ENCODE peak calls at places on chromosome 15, in seven cellular contexts. E, S, D, B, U, Y and R are unnamed samples.

GRCh38 chr15:48309740-48310139 is 21.5 kb upstream of the DUT start:
- DNase-seq in U (no peak), S (no peak), B (no peak), Y (no peak), E (no peak), D (no peak), R (no peak)

GRCh38 chr15:59222106-59222505 is 15.5 kb downstream of the LDHAL6B start:
- DNase-seq in U (peak), Y (no peak), S (no peak), B (no peak), E (peak), D (no peak), R (peak)

GRCh38 chr15:31489801-31490646 is 163.4 kb downstream of the KLF13 start:
- DNase-seq in U (peak), S (peak), E (peak), B (peak), Y (no peak), D (peak), R (no peak)

GRCh38 chr15:37099321-37100108 is 834 bp downstream of the MEIS2 start:
- DNase-seq in D (peak), S (peak), E (no peak), B (no peak), Y (no peak), U (peak), R (no peak)

GRCh38 chr15:68706256-68706655 is 114.4 kb downstream of the ANP32A start:
- DNase-seq in Y (no peak), U (no peak), B (no peak), S (no peak), D (no peak), E (no peak), R (no peak)

GRCh38 chr15:78630886-78631633 is 9.9 kb downstream of the CHRNB4 start:
- DNase-seq in B (no peak), U (no peak), E (no peak), Y (no peak), S (no peak), D (no peak), R (no peak)

GRCh38 chr15:67085237-67085817 is 19.9 kb downstream of the SMAD3 start:
- DNase-seq in Y (no peak), S (peak), U (no peak), B (no peak), D (no peak), E (no peak), R (no peak)

GRCh38 chr15:91508633-91509032 is 344.9 kb upstream of the SLCO3A1 start:
- DNase-seq in B (no peak), Y (no peak), U (no peak), S (no peak), D (no peak), E (no peak), R (no peak)

GRCh38 chr15:34501131-34501530 is 63.5 kb upstream of the GOLGA8A start:
- DNase-seq in E (no peak), B (no peak), Y (no peak), D (no peak), S (no peak), U (no peak), R (no peak)

GRCh38 chr15:73150831-73151230 is 98.6 kb downstream of the NEO1 start:
- DNase-seq in S (no peak), D (no peak), U (no peak), E (no peak), B (no peak), Y (no peak), R (no peak)

GRCh38 chr15:73153024-73153423 is 100.8 kb downstream of the NEO1 start:
- DNase-seq in Y (no peak), E (no peak), S (no peak), U (no peak), D (no peak), B (no peak), R (no peak)

GRCh38 chr15:73153447-73153846 is 101.2 kb downstream of the NEO1 start:
- DNase-seq in B (no peak), D (no peak), Y (no peak), S (no peak), U (no peak), E (no peak), R (no peak)

DNA sequence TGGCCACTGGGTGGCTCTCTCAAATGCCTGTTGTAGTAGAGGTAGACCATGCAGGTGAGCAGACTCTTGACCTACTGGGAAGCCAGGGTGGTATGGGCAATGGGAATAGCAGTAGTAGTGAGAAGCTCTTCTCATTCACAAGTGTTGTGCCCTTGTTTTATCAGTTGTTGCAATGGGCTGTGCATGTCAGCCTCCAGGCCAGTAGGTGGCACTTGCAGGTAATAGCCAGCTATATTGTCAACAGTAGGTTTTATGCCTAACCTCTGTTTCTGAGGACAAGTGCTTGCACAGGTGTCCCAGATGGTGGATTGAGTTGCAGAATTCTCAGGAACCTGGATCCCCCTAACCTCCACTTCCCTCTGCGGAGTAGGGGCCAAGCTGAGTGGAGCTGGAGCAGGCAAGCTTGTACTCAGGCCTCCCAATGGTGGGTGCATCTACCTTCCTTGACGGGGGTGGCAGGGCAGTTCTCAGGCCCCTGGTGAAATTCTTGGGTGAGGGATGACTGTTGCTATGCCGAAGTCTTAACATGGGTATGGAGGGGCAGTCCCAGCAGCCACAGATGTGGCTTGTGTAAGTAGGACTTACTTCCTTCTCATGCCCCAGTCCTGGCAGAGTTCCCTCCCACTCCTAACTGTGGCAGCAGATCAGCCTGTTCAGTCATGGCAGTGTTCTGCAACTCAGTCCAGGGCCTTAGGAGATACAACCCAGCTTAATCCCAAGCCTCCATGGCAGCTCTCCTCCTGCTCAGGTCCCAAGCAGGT is 104.3 kb downstream of the NEO1 start:
- DNase-seq in S (no peak), B (no peak), Y (no peak), D (no peak), U (no peak), E (no peak), R (no peak)
- TF ChIP-seq CTCF in S (no peak), B (no peak), Y (no peak), D (no peak), U (no peak), E (no peak), R (no peak)

DNA sequence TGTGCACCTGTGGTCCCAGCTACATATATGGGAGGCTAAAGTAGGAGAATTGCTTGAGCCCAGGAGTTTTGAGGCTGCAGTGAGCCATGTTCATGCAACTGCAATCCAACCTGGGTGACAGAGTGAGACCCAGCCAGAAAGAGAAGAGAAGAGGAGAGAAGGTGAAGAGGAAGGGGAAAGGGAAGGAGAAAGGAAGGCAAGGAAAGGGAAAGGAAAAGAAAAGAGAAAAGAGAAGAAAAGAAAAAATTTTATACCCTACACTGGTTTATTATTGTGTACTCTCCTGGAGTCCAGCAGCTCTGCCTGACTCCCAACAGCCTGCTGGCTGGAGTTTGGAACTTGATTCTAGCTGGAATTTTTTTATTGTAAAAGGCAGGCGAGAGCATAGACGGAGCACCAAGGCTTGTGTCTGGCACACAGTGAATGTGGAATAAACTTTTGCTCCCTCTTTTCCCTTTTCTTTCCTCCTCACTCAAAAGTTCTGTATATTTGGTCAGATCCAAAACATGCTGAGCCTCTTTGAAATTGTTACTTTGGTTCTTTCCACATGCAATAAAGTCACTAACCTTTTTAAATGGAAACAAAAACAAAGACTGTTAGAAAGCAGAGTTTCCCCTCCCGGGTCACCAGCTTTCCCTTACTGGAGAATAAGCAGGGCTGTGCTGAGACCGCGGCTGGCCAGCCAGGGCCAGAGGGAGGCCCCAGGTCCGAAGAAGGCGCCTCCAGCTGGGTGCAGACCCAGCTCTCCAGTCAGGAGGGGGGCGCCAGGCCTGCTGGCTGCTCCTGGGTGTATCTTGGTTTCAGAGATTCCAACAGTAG is 9.9 kb downstream of the THSD4 start:
- DNase-seq in Y (no peak), E (no peak), S (no peak), D (no peak), B (peak), U (peak), R (no peak)
- TF ChIP-seq CTCF in Y (peak), E (no peak), S (no peak), D (no peak), B (peak), U (no peak), R (no peak)

GRCh38 chr15:56250626-56251025 is 6.9 kb upstream of the RFX7 start:
- DNase-seq in B (no peak), S (no peak), E (no peak), U (no peak), Y (no peak), D (no peak), R (no peak)

GRCh38 chr15:56247266-56247665 is 3.6 kb upstream of the RFX7 start:
- DNase-seq in E (no peak), Y (no peak), D (no peak), S (no peak), U (no peak), B (no peak), R (no peak)

GRCh38 chr15:56251315-56252091 is 7.8 kb upstream of the RFX7 start:
- DNase-seq in S (no peak), B (no peak), U (no peak), Y (no peak), E (no peak), D (no peak), R (no peak)

GRCh38 chr15:56248276-56248675 is 4.6 kb upstream of the RFX7 start:
- DNase-seq in D (no peak), U (no peak), E (no peak), B (no peak), S (no peak), Y (no peak), R (no peak)

GRCh38 chr15:56249080-56249479 is 5.4 kb upstream of the RFX7 start:
- DNase-seq in E (no peak), U (peak), S (peak), B (no peak), Y (no peak), D (no peak), R (no peak)
- TF ChIP-seq CTCF in E (peak), U (peak), S (peak), B (peak), Y (no peak), D (peak), R (peak)

GRCh38 chr15:25740438-25741252 is 122.5 kb downstream of the ATP10A start:
- DNase-seq in Y (no peak), B (no peak), S (no peak), E (no peak), D (no peak), U (no peak), R (no peak)

GRCh38 chr15:25742008-25742407 is 121.1 kb downstream of the ATP10A start:
- DNase-seq in D (no peak), U (no peak), Y (no peak), S (no peak), B (no peak), E (no peak), R (no peak)

GRCh38 chr15:25741253-25741575 is 121.9 kb downstream of the ATP10A start:
- DNase-seq in Y (no peak), E (no peak), S (peak), B (no peak), U (no peak), D (no peak), R (no peak)

GRCh38 chr15:25738171-25738792 is 124.8 kb downstream of the ATP10A start:
- DNase-seq in E (no peak), Y (no peak), B (no peak), S (no peak), U (no peak), D (no peak), R (no peak)

GRCh38 chr15:25739687-25740121 is 123.4 kb downstream of the ATP10A start:
- DNase-seq in B (no peak), U (peak), Y (no peak), E (peak), S (peak), D (no peak), R (peak)
- TF ChIP-seq CTCF in B (no peak), U (peak), Y (peak), E (peak), S (no peak), D (peak), R (peak)

GRCh38 chr15:63504979-63505841 is 817 bp downstream of the USP3 start:
- DNase-seq in S (peak), B (peak), D (no peak), Y (peak), E (no peak), U (peak), R (no peak)
- TF ChIP-seq CTCF in S (peak), B (peak), D (peak), Y (peak), E (no peak), U (peak), R (peak)

GRCh38 chr15:30055604-30056003 is 27.2 kb upstream of the GOLGA8J start:
- DNase-seq in S (no peak), U (no peak), E (no peak), B (no peak), D (no peak), Y (no peak), R (no peak)
- TF ChIP-seq CTCF in S (no peak), U (no peak), E (no peak), B (no peak), D (no peak), Y (no peak), R (no peak)

GRCh38 chr15:74502301-74502700 is 38.7 kb upstream of the ARID3B start:
- DNase-seq in D (no peak), S (peak), Y (peak), B (no peak), E (no peak), U (no peak), R (no peak)
- TF ChIP-seq CTCF in D (no peak), S (no peak), Y (no peak), B (no peak), E (no peak), U (no peak), R (no peak)

DNA sequence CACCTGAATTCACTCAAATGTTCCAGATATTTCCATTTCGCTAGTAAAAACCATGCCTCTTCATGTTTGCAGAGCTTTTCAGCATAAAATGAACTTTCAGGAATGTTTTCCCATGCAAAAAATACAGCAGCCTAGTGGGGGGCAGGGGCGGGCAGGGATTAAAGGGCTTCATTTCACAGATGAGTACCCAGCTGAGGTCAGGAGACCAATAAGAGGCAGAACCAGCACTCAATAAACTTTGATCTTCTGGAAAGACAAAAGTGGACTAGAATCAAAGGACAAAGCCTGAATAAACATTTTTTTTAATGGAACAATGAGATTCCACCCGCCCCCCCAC is 8.0 kb downstream of the KLHL25 start:
- DNase-seq in B (no peak), D (no peak), E (no peak), Y (no peak), U (no peak), S (no peak), R (no peak)
- TF ChIP-seq CTCF in B (no peak), D (no peak), E (no peak), Y (no peak), U (no peak), S (no peak), R (no peak)

GRCh38 chr15:61185759-61186158 is 43.3 kb downstream of the RORA start:
- DNase-seq in E (no peak), B (no peak), U (no peak), S (no peak), Y (no peak), D (no peak), R (no peak)

GRCh38 chr15:61188168-61188567 is 40.9 kb downstream of the RORA start:
- DNase-seq in B (no peak), U (no peak), E (no peak), S (no peak), Y (no peak), D (no peak), R (no peak)

GRCh38 chr15:61186905-61187865 is 41.9 kb downstream of the RORA start:
- DNase-seq in U (no peak), B (peak), Y (no peak), D (no peak), S (no peak), E (no peak), R (no peak)

GRCh38 chr15:61182955-61183354 is 46.1 kb downstream of the RORA start:
- DNase-seq in D (no peak), Y (no peak), E (no peak), S (no peak), U (peak), B (no peak), R (no peak)

GRCh38 chr15:61184431-61184830 is 44.7 kb downstream of the RORA start:
- DNase-seq in E (no peak), S (peak), B (no peak), Y (no peak), U (no peak), D (no peak), R (no peak)
- TF ChIP-seq CTCF in E (no peak), S (no peak), B (no peak), Y (no peak), U (no peak), D (peak), R (no peak)